ENCODE peak calls at places on chromosomes 5 and 9, in eight cellular contexts. One of them, this sample, is unnamed.

GRCh38 chr9:131096490-131097258 is at the start of gene AIF1L:
- DNase-seq in right lobe of liver: no peak
- DNase-seq in EL: peak; percentile 15
- DNase-seq in iPS DF 19.7: no peak
- DNase-seq in K562: peak; percentile 99
- DNase-seq in HCEC 1CT: no peak
- DNase-seq in HTR-8/SVneo: peak; percentile 53
- DNase-seq in NCI-H1092: no peak
- DNase-seq in this sample: peak; percentile 46

GRCh38 chr9:98081477-98082219 is 25.1 kb downstream of the NANS start:
- DNase-seq in right lobe of liver: peak; percentile 71
- DNase-seq in EL: peak; percentile 75
- DNase-seq in iPS DF 19.7: no peak
- DNase-seq in K562: no peak
- DNase-seq in HCEC 1CT: peak; percentile 5
- DNase-seq in HTR-8/SVneo: no peak
- DNase-seq in NCI-H1092: no peak
- DNase-seq in this sample: peak; percentile 54

GRCh38 chr5:142697846-142698245 is 12.0 kb upstream of the FGF1 start:
- DNase-seq in right lobe of liver: no peak
- DNase-seq in EL: peak; percentile 76
- DNase-seq in iPS DF 19.7: no peak
- DNase-seq in K562: no peak
- DNase-seq in HCEC 1CT: peak; percentile 10
- DNase-seq in HTR-8/SVneo: no peak
- DNase-seq in NCI-H1092: no peak
- DNase-seq in this sample: no peak

GRCh38 chr5:150488519-150489357 is 19.2 kb upstream of the NDST1 start:
- DNase-seq in right lobe of liver: peak; percentile 83
- DNase-seq in EL: peak; percentile 83
- DNase-seq in iPS DF 19.7: no peak
- DNase-seq in K562: peak; percentile 33
- DNase-seq in HCEC 1CT: peak; percentile 63
- DNase-seq in HTR-8/SVneo: no peak
- DNase-seq in NCI-H1092: no peak
- DNase-seq in this sample: peak; percentile 76

GRCh38 chr9:1454211-1454979 is 404.2 kb downstream of the DMRT2 start:
- DNase-seq in right lobe of liver: no peak
- DNase-seq in EL: no peak
- DNase-seq in iPS DF 19.7: no peak
- DNase-seq in K562: no peak
- DNase-seq in HCEC 1CT: no peak
- DNase-seq in HTR-8/SVneo: no peak
- DNase-seq in NCI-H1092: no peak
- DNase-seq in this sample: no peak

GRCh38 chr9:93154293-93154903 is 20.3 kb upstream of the NINJ1 start:
- DNase-seq in right lobe of liver: no peak
- DNase-seq in EL: peak; percentile 41
- DNase-seq in iPS DF 19.7: no peak
- DNase-seq in K562: peak; percentile 66
- DNase-seq in HCEC 1CT: peak; percentile 6
- DNase-seq in HTR-8/SVneo: peak; percentile 44
- DNase-seq in NCI-H1092: peak; percentile 37
- DNase-seq in this sample: no peak

GRCh38 chr9:38619556-38620447 is 594 bp downstream of the ANKRD18A start:
- DNase-seq in right lobe of liver: peak; percentile 59
- DNase-seq in EL: no peak
- DNase-seq in iPS DF 19.7: no peak
- DNase-seq in K562: no peak
- DNase-seq in HCEC 1CT: no peak
- DNase-seq in HTR-8/SVneo: no peak
- DNase-seq in NCI-H1092: peak; percentile 23
- DNase-seq in this sample: no peak

GRCh38 chr5:9686211-9686610 is 56.1 kb upstream of the TAS2R1 start:
- DNase-seq in right lobe of liver: no peak
- DNase-seq in EL: peak; percentile 87
- DNase-seq in iPS DF 19.7: no peak
- DNase-seq in K562: no peak
- DNase-seq in HCEC 1CT: peak; percentile 27
- DNase-seq in HTR-8/SVneo: peak; percentile 72
- DNase-seq in NCI-H1092: no peak
- DNase-seq in this sample: no peak

This sample was measured in stomach.